ENCODE peak calls at places on chromosomes 4 and X, in five cellular contexts. R is brain microvascular endothelial cell; Y is OCI-LY7; P is stimulated activated CD4-positive, alpha-beta T cell treated with anti-CD3 and anti-CD28 coated beads, Interleukin-4, amount 100 ng/mL, for 4 hours; T is activated naive CD4-positive, alpha-beta T cell treated with anti-CD3 and anti-CD28 coated beads for 36 hours. F is an unnamed sample.

GRCh38 chrX:31136144-31136572 is 64.3 kb upstream of the FTHL17 start:
- DNase-seq in P (no peak), R (no peak), Y (peak; percentile 88), T (no peak), F (no peak)

GRCh38 chrX:28920141-28920540 is 332.9 kb downstream of the IL1RAPL1 start:
- DNase-seq in Y (no peak), T (no peak), R (no peak), P (no peak), F (no peak)

GRCh38 chr4:145176641-145177432 is 3.6 kb downstream of the OTUD4 start:
- DNase-seq in P (no peak), Y (no peak), R (no peak), T (peak; percentile 17), F (no peak)

GRCh38 chr4:159484861-159485260 is 382.0 kb downstream of the RAPGEF2 start:
- DNase-seq in Y (no peak), T (no peak), R (no peak), P (no peak), F (no peak)

GRCh38 chrX:9122504-9123245 is 88.7 kb upstream of the FAM9B start:
- DNase-seq in R (peak; percentile 35), P (no peak), T (no peak), Y (no peak), F (no peak)

GRCh38 chr4:169068423-169068822 is 58.4 kb upstream of the CBR4 start:
- DNase-seq in R (no peak), P (no peak), T (no peak), Y (no peak), F (no peak)

GRCh38 chrX:37825225-37825842 is 22.0 kb downstream of the DYNLT3 start:
- DNase-seq in R (peak; percentile 35), Y (peak; percentile 73), P (peak; percentile 19), T (peak; percentile 72), F (no peak)

GRCh38 chrX:120308959-120309872 is 2.0 kb downstream of the TMEM255A start:
- DNase-seq in P (peak; percentile 42), Y (peak; percentile 73), T (peak; percentile 80), R (peak; percentile 43), F (peak; percentile 54)

GRCh38 chrX:112450810-112451209 is 228.9 kb downstream of the LHFPL1 start:
- DNase-seq in P (no peak), R (no peak), Y (no peak), T (no peak), F (no peak)

GRCh38 chr4:15186826-15187225 is 184.5 kb downstream of the CPEB2 start:
- DNase-seq in Y (no peak), P (no peak), T (no peak), R (no peak), F (no peak)

GRCh38 chrX:103360092-103360491 is 3.8 kb downstream of the TCEAL9 start:
- DNase-seq in P (no peak), R (no peak), Y (no peak), T (no peak), F (no peak)

GRCh38 chr4:166903408-166903807 is 330.9 kb downstream of the SPOCK3 start:
- DNase-seq in P (no peak), R (no peak), T (no peak), Y (no peak), F (no peak)

GRCh38 chrX:643911-644303 is 13.3 kb downstream of the SHOX start:
- DNase-seq in Y (no peak), R (no peak), T (no peak), P (no peak), F (no peak)

GRCh38 chrX:133249659-133250058 is 31.5 kb upstream of the TFDP3 start:
- DNase-seq in Y (no peak), P (no peak), R (no peak), T (no peak), F (no peak)

F was measured in MG63.